ENCODE peak calls at places on chromosome 6, in nine cellular contexts. E is LoVo; Z is CD8-positive, alpha-beta T cell; X is astrocyte of the spinal cord; K is stimulated activated CD4-positive, alpha-beta T cell treated with anti-CD3 and anti-CD28 coated beads, Interleukin-1b, Interleukin-23, amount 100 ng/mL, for 24 hours; P is frontal cortex; H is stromal cell of bone marrow; Q is CD4-positive, alpha-beta memory T cell; M is AG20443. A is an unnamed sample.
A peak's percentile ranks its signal among the peaks of the same experiment; 100 is the strongest.

GRCh38 chr6:108167449-108167903 is 1.7 kb downstream of the NR2E1 start:
- DNase-seq in E (no peak), Z (no peak), X (no peak), K (no peak), P (no peak), H (no peak), Q (no peak), M (peak; percentile 20), A (no peak)

GRCh38 chr6:133288662-133289061 is 47.5 kb downstream of the EYA4 start:
- DNase-seq in E (no peak), Z (no peak), X (no peak), K (no peak), P (no peak), H (no peak), Q (no peak), M (no peak), A (no peak)

GRCh38 chr6:51584163-51584562 is 503.2 kb downstream of the PKHD1 start:
- DNase-seq in E (no peak), Z (no peak), X (no peak), K (no peak), P (no peak), H (no peak), Q (no peak), M (no peak), A (no peak)

GRCh38 chr6:50390416-50390815 is 322.9 kb upstream of the TFAP2D start:
- DNase-seq in E (no peak), Z (no peak), X (no peak), K (no peak), P (no peak), H (no peak), Q (no peak), M (no peak), A (no peak)

GRCh38 chr6:156971153-156971882 is 194.1 kb downstream of the ARID1B start:
- DNase-seq in E (no peak), Z (no peak), X (no peak), K (no peak), P (no peak), H (no peak), Q (no peak), M (no peak), A (no peak)

GRCh38 chr6:19472850-19473249 is 364.3 kb upstream of the ID4 start:
- DNase-seq in E (no peak), Z (no peak), X (no peak), K (no peak), P (no peak), H (no peak), Q (no peak), M (no peak), A (peak; percentile 17)

GRCh38 chr6:81966968-81967367 is 214.5 kb upstream of the TENT5A start:
- DNase-seq in E (no peak), Z (no peak), X (no peak), K (no peak), P (no peak), H (no peak), Q (no peak), M (no peak), A (no peak)

GRCh38 chr6:167795321-167795811 is 31.3 kb upstream of the AFDN start:
- DNase-seq in E (no peak), Z (no peak), X (no peak), K (no peak), P (no peak), H (no peak), Q (no peak), M (no peak), A (no peak)

GRCh38 chr6:31307669-31308049 is 35.8 kb upstream of the HLA-C start:
- DNase-seq in E (no peak), Z (no peak), X (no peak), K (no peak), P (no peak), H (no peak), Q (no peak), M (no peak), A (no peak)

GRCh38 chr6:100622907-100623692 is 158.4 kb upstream of the SIM1 start:
- DNase-seq in E (no peak), Z (no peak), X (peak; percentile 11), K (no peak), P (no peak), H (no peak), Q (no peak), M (no peak), A (peak; percentile 21)

GRCh38 chr6:92700411-92700810 is 718.9 kb downstream of the EPHA7 start:
- DNase-seq in E (no peak), Z (no peak), X (no peak), K (no peak), P (no peak), H (no peak), Q (no peak), M (no peak), A (no peak)

GRCh38 chr6:144252289-144252688 is 32.8 kb upstream of the UTRN start:
- DNase-seq in E (no peak), Z (no peak), X (no peak), K (no peak), P (no peak), H (no peak), Q (no peak), M (peak; percentile 31), A (no peak)

GRCh38 chr6:55825402-55826051 is 49.9 kb downstream of the BMP5 start:
- DNase-seq in E (no peak), Z (no peak), X (peak; percentile 56), K (no peak), P (no peak), H (peak; percentile 44), Q (no peak), M (peak; percentile 9), A (peak; percentile 28)

GRCh38 chr6:34284563-34285545 is 36.0 kb upstream of the SMIM29 start:
- DNase-seq in E (no peak), Z (no peak), X (peak; percentile 88), K (no peak), P (no peak), H (peak; percentile 61), Q (no peak), M (peak; percentile 81), A (peak; percentile 88)

A was measured in AG08395.